ENCODE peak calls at places on chromosomes 7 and 10, in ten cellular contexts. One of them, this sample, is unnamed.
A peak's percentile ranks its signal among the peaks of the same experiment; 100 is the strongest.

GRCh38 chr7:77157446-77157845 is 35.0 kb downstream of the CCDC146 start:
- DNase-seq in psoas muscle: no peak
- DNase-seq in AG04449: no peak
- DNase-seq in fibroblast of lung: no peak
- DNase-seq in cardiac muscle cell: no peak
- DNase-seq in dorsolateral prefrontal cortex: no peak
- DNase-seq in upper lobe of right lung: no peak
- DNase-seq in AG10803: peak; percentile 7
- DNase-seq in heart right ventricle: no peak
- DNase-seq in tibial nerve: no peak
- DNase-seq in this sample: no peak

GRCh38 chr7:156318926-156319325 is 321.6 kb upstream of the RNF32 start:
- DNase-seq in psoas muscle: no peak
- DNase-seq in AG04449: no peak
- DNase-seq in fibroblast of lung: no peak
- DNase-seq in cardiac muscle cell: no peak
- DNase-seq in dorsolateral prefrontal cortex: no peak
- DNase-seq in upper lobe of right lung: no peak
- DNase-seq in AG10803: no peak
- DNase-seq in heart right ventricle: no peak
- DNase-seq in tibial nerve: no peak
- DNase-seq in this sample: no peak

GRCh38 chr10:101529720-101530553 is 58.1 kb downstream of the POLL start:
- DNase-seq in psoas muscle: no peak
- DNase-seq in AG04449: no peak
- DNase-seq in fibroblast of lung: peak; percentile 2
- DNase-seq in cardiac muscle cell: no peak
- DNase-seq in dorsolateral prefrontal cortex: no peak
- DNase-seq in upper lobe of right lung: no peak
- DNase-seq in AG10803: no peak
- DNase-seq in heart right ventricle: no peak
- DNase-seq in tibial nerve: no peak
- DNase-seq in this sample: peak; percentile 58

GRCh38 chr10:128063736-128064614 is 62.2 kb downstream of the MKI67 start:
- DNase-seq in psoas muscle: no peak
- DNase-seq in AG04449: no peak
- DNase-seq in fibroblast of lung: peak; percentile 11
- DNase-seq in cardiac muscle cell: no peak
- DNase-seq in dorsolateral prefrontal cortex: peak; percentile 26
- DNase-seq in upper lobe of right lung: peak; percentile 75
- DNase-seq in AG10803: no peak
- DNase-seq in heart right ventricle: no peak
- DNase-seq in tibial nerve: no peak
- DNase-seq in this sample: no peak

GRCh38 chr7:68718059-68718685 is 880.1 kb upstream of the AUTS2 start:
- DNase-seq in psoas muscle: no peak
- DNase-seq in AG04449: no peak
- DNase-seq in fibroblast of lung: peak; percentile 29
- DNase-seq in cardiac muscle cell: no peak
- DNase-seq in dorsolateral prefrontal cortex: no peak
- DNase-seq in upper lobe of right lung: no peak
- DNase-seq in AG10803: no peak
- DNase-seq in heart right ventricle: no peak
- DNase-seq in tibial nerve: no peak
- DNase-seq in this sample: no peak

GRCh38 chr10:113026679-113027078 is 76.6 kb downstream of the TCF7L2 start:
- DNase-seq in psoas muscle: no peak
- DNase-seq in AG04449: peak; percentile 88
- DNase-seq in fibroblast of lung: peak; percentile 97
- DNase-seq in cardiac muscle cell: no peak
- DNase-seq in dorsolateral prefrontal cortex: no peak
- DNase-seq in upper lobe of right lung: no peak
- DNase-seq in AG10803: peak; percentile 92
- DNase-seq in heart right ventricle: no peak
- DNase-seq in tibial nerve: no peak
- DNase-seq in this sample: no peak

GRCh38 chr10:70418229-70418628 is 14.3 kb downstream of the EIF4EBP2 start:
- DNase-seq in psoas muscle: no peak
- DNase-seq in AG04449: peak; percentile 9
- DNase-seq in fibroblast of lung: peak; percentile 80
- DNase-seq in cardiac muscle cell: no peak
- DNase-seq in dorsolateral prefrontal cortex: no peak
- DNase-seq in upper lobe of right lung: no peak
- DNase-seq in AG10803: peak; percentile 29
- DNase-seq in heart right ventricle: no peak
- DNase-seq in tibial nerve: no peak
- DNase-seq in this sample: no peak

GRCh38 chr10:58373446-58373834 is 11.8 kb upstream of the TFAM start:
- DNase-seq in psoas muscle: no peak
- DNase-seq in AG04449: no peak
- DNase-seq in fibroblast of lung: peak; percentile 27
- DNase-seq in cardiac muscle cell: no peak
- DNase-seq in dorsolateral prefrontal cortex: no peak
- DNase-seq in upper lobe of right lung: no peak
- DNase-seq in AG10803: no peak
- DNase-seq in heart right ventricle: no peak
- DNase-seq in tibial nerve: no peak
- DNase-seq in this sample: no peak

GRCh38 chr10:17025444-17026295 is 103.9 kb downstream of the CUBN start:
- DNase-seq in psoas muscle: peak; percentile 54
- DNase-seq in AG04449: peak; percentile 95
- DNase-seq in fibroblast of lung: peak; percentile 100
- DNase-seq in cardiac muscle cell: no peak
- DNase-seq in dorsolateral prefrontal cortex: peak; percentile 40
- DNase-seq in upper lobe of right lung: no peak
- DNase-seq in AG10803: peak; percentile 99
- DNase-seq in heart right ventricle: no peak
- DNase-seq in tibial nerve: no peak
- DNase-seq in this sample: no peak

GRCh38 chr7:106618480-106618879 is 42.5 kb downstream of the CCDC71L start:
- DNase-seq in psoas muscle: no peak
- DNase-seq in AG04449: no peak
- DNase-seq in fibroblast of lung: peak; percentile 75
- DNase-seq in cardiac muscle cell: peak; percentile 57
- DNase-seq in dorsolateral prefrontal cortex: no peak
- DNase-seq in upper lobe of right lung: no peak
- DNase-seq in AG10803: peak; percentile 75
- DNase-seq in heart right ventricle: no peak
- DNase-seq in tibial nerve: no peak
- DNase-seq in this sample: no peak

GRCh38 chr7:44149571-44150465 is 8.7 kb upstream of the MYL7 start:
- DNase-seq in psoas muscle: no peak
- DNase-seq in AG04449: no peak
- DNase-seq in fibroblast of lung: no peak
- DNase-seq in cardiac muscle cell: no peak
- DNase-seq in dorsolateral prefrontal cortex: peak; percentile 21
- DNase-seq in upper lobe of right lung: no peak
- DNase-seq in AG10803: no peak
- DNase-seq in heart right ventricle: no peak
- DNase-seq in tibial nerve: no peak
- DNase-seq in this sample: no peak

GRCh38 chr10:44465430-44466115 is 80.7 kb upstream of the CXCL12 start:
- DNase-seq in psoas muscle: no peak
- DNase-seq in AG04449: no peak
- DNase-seq in fibroblast of lung: peak; percentile 38
- DNase-seq in cardiac muscle cell: no peak
- DNase-seq in dorsolateral prefrontal cortex: no peak
- DNase-seq in upper lobe of right lung: no peak
- DNase-seq in AG10803: no peak
- DNase-seq in heart right ventricle: no peak
- DNase-seq in tibial nerve: no peak
- DNase-seq in this sample: no peak
- TF ChIP-seq CTCF in psoas muscle: no peak
- TF ChIP-seq CTCF in AG04449: no peak
- TF ChIP-seq CTCF in fibroblast of lung: no peak
- TF ChIP-seq CTCF in cardiac muscle cell: no peak
- TF ChIP-seq CTCF in dorsolateral prefrontal cortex: no peak
- TF ChIP-seq CTCF in upper lobe of right lung: no peak
- TF ChIP-seq CTCF in AG10803: no peak
- TF ChIP-seq CTCF in heart right ventricle: no peak
- TF ChIP-seq CTCF in tibial nerve: no peak
- TF ChIP-seq CTCF in this sample: no peak

DNA sequence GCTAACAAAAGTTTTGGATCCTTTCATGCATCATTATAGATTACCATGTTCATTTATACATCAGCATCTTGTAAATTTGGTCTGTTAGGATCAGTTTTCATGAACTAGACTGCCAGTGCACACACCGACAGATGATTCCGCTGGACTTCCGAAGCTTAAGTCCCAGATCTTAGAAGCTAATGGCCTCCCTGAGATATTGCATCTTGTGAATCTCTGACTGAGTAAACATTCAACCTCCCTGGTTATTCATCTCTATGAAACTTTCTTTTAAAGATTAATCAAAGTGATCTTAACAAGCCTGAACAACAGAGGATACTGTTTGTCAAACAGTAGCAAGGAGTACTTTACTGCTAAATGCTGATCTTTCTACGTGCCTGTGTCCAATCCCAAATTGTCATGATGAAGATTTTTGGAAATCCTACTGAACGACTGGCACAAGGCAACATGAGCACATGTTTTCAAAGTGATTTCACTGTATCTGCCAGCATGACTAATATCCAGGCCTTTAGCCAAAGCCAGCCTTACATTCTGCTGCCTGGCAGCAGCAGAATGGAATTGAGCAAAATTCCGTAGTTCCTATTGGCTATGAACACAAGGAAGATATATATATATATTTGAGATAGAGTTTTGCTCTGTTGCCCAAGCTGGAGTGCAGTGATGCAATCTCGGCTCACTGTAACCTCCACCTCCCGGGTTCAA is 91.3 kb upstream of the ANK3 start:
- DNase-seq in psoas muscle: no peak
- DNase-seq in AG04449: peak; percentile 65
- DNase-seq in fibroblast of lung: peak; percentile 91
- DNase-seq in cardiac muscle cell: no peak
- DNase-seq in dorsolateral prefrontal cortex: peak; percentile 47
- DNase-seq in upper lobe of right lung: no peak
- DNase-seq in AG10803: peak; percentile 87
- DNase-seq in heart right ventricle: no peak
- DNase-seq in tibial nerve: peak; percentile 7
- DNase-seq in this sample: peak; percentile 98
- H3K4me3 ChIP-seq in psoas muscle: peak overlapping the region; percentile 28
- H3K4me3 ChIP-seq in AG04449: no peak overlapping the region
- H3K4me3 ChIP-seq in fibroblast of lung: no peak overlapping the region
- H3K4me3 ChIP-seq in cardiac muscle cell: no peak overlapping the region
- H3K4me3 ChIP-seq in dorsolateral prefrontal cortex: peak overlapping the region; percentile 3
- H3K4me3 ChIP-seq in upper lobe of right lung: no peak overlapping the region
- H3K4me3 ChIP-seq in AG10803: no peak overlapping the region
- H3K4me3 ChIP-seq in heart right ventricle: no peak overlapping the region
- H3K4me3 ChIP-seq in tibial nerve: no peak overlapping the region
- H3K4me3 ChIP-seq in this sample: no peak overlapping the region

GRCh38 chr7:132453825-132454224 is 122.4 kb downstream of the PLXNA4 start:
- DNase-seq in psoas muscle: no peak
- DNase-seq in AG04449: no peak
- DNase-seq in fibroblast of lung: no peak
- DNase-seq in cardiac muscle cell: no peak
- DNase-seq in dorsolateral prefrontal cortex: no peak
- DNase-seq in upper lobe of right lung: no peak
- DNase-seq in AG10803: no peak
- DNase-seq in heart right ventricle: no peak
- DNase-seq in tibial nerve: no peak
- DNase-seq in this sample: no peak

GRCh38 chr7:132450706-132451105 is 125.6 kb downstream of the PLXNA4 start:
- DNase-seq in psoas muscle: no peak
- DNase-seq in AG04449: no peak
- DNase-seq in fibroblast of lung: no peak
- DNase-seq in cardiac muscle cell: no peak
- DNase-seq in dorsolateral prefrontal cortex: no peak
- DNase-seq in upper lobe of right lung: no peak
- DNase-seq in AG10803: no peak
- DNase-seq in heart right ventricle: no peak
- DNase-seq in tibial nerve: no peak
- DNase-seq in this sample: no peak

GRCh38 chr7:132446666-132447217 is 129.5 kb downstream of the PLXNA4 start:
- DNase-seq in psoas muscle: no peak
- DNase-seq in AG04449: no peak
- DNase-seq in fibroblast of lung: no peak
- DNase-seq in cardiac muscle cell: no peak
- DNase-seq in dorsolateral prefrontal cortex: no peak
- DNase-seq in upper lobe of right lung: no peak
- DNase-seq in AG10803: no peak
- DNase-seq in heart right ventricle: no peak
- DNase-seq in tibial nerve: no peak
- DNase-seq in this sample: no peak

GRCh38 chr7:132451161-132451560 is 125.1 kb downstream of the PLXNA4 start:
- DNase-seq in psoas muscle: no peak
- DNase-seq in AG04449: no peak
- DNase-seq in fibroblast of lung: no peak
- DNase-seq in cardiac muscle cell: no peak
- DNase-seq in dorsolateral prefrontal cortex: no peak
- DNase-seq in upper lobe of right lung: no peak
- DNase-seq in AG10803: no peak
- DNase-seq in heart right ventricle: no peak
- DNase-seq in tibial nerve: no peak
- DNase-seq in this sample: no peak

DNA sequence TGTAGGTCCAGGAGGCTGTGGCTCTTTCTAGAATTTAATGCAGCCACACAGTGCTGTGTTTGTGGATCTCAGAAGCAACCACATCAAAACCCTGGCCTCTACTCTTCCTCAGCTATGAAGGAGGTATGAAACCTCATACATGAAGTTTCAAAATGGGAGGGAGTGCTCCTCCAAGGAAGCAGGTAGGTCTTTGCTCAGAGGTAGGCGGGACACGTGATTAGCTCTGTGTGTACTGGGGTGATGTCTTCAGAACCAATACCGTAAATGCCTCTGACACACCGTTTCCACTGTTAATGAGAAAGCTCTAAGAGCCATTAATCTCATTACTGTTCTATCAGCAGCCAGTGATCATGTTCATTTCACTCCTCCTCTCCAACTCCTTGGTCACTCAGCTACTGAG is 126.1 kb downstream of the PLXNA4 start:
- DNase-seq in psoas muscle: no peak
- DNase-seq in AG04449: no peak
- DNase-seq in fibroblast of lung: no peak
- DNase-seq in cardiac muscle cell: no peak
- DNase-seq in dorsolateral prefrontal cortex: no peak
- DNase-seq in upper lobe of right lung: no peak
- DNase-seq in AG10803: no peak
- DNase-seq in heart right ventricle: no peak
- DNase-seq in tibial nerve: no peak
- DNase-seq in this sample: no peak
- TF ChIP-seq CTCF in psoas muscle: no peak
- TF ChIP-seq CTCF in AG04449: no peak
- TF ChIP-seq CTCF in fibroblast of lung: no peak
- TF ChIP-seq CTCF in cardiac muscle cell: no peak
- TF ChIP-seq CTCF in dorsolateral prefrontal cortex: no peak
- TF ChIP-seq CTCF in upper lobe of right lung: no peak
- TF ChIP-seq CTCF in AG10803: no peak
- TF ChIP-seq CTCF in heart right ventricle: no peak
- TF ChIP-seq CTCF in tibial nerve: no peak
- TF ChIP-seq CTCF in this sample: no peak

DNA sequence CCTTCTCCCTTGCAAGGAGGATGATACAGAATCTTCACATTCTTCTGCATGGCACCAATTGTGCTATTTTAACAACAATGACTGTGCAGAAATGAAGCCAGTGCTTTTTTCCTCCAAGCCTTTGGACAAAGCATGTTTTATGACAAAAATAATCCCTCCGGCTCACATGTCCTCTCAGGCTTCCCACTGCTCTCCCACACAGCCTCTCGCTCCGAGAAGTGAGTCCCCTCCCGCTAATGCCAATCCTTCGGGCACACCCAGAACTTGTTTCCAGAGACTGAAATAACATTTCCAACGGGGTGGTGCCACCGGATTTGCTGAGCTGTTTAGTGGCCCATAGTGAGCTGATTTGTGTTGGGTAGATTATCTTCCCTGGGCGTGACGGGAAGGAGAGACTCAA is 35.8 kb downstream of the RBM17 start:
- DNase-seq in psoas muscle: no peak
- DNase-seq in AG04449: no peak
- DNase-seq in fibroblast of lung: no peak
- DNase-seq in cardiac muscle cell: no peak
- DNase-seq in dorsolateral prefrontal cortex: peak; percentile 60
- DNase-seq in upper lobe of right lung: no peak
- DNase-seq in AG10803: no peak
- DNase-seq in heart right ventricle: no peak
- DNase-seq in tibial nerve: peak; percentile 50
- DNase-seq in this sample: no peak
- H3K4me3 ChIP-seq in psoas muscle: peak overlapping the region; percentile 20
- H3K4me3 ChIP-seq in AG04449: no peak overlapping the region
- H3K4me3 ChIP-seq in fibroblast of lung: no peak overlapping the region
- H3K4me3 ChIP-seq in cardiac muscle cell: no peak overlapping the region
- H3K4me3 ChIP-seq in dorsolateral prefrontal cortex: peak overlapping the region; percentile 20
- H3K4me3 ChIP-seq in upper lobe of right lung: no peak overlapping the region
- H3K4me3 ChIP-seq in AG10803: no peak overlapping the region
- H3K4me3 ChIP-seq in heart right ventricle: no peak overlapping the region
- H3K4me3 ChIP-seq in tibial nerve: no peak overlapping the region
- H3K4me3 ChIP-seq in this sample: no peak overlapping the region

This sample was measured in LNCaP clone FGC.